ENCODE peak calls at places on chromosomes 7 and 10, in six cellular contexts. S, V, X, Y, E and H are unnamed samples.

GRCh38 chr10:80583681-80584080 is 46.0 kb downstream of the SH2D4B start:
- DNase-seq in S (no peak), V (no peak), X (no peak), Y (no peak), E (no peak), H (no peak)

GRCh38 chr7:5528071-5528814 is 104.6 kb upstream of the TNRC18 start:
- DNase-seq in S (no peak), V (peak; percentile 30), X (no peak), Y (peak; percentile 46), E (peak; percentile 45), H (no peak)

GRCh38 chr10:75176046-75176445 is 34.5 kb upstream of the VDAC2 start:
- DNase-seq in S (no peak), V (no peak), X (no peak), Y (no peak), E (no peak), H (no peak)

GRCh38 chr10:44830022-44830421 is 81.1 kb upstream of the TMEM72 start:
- DNase-seq in S (peak; percentile 18), V (no peak), X (no peak), Y (no peak), E (peak; percentile 45), H (no peak)

GRCh38 chr7:24049296-24049695 is 234.7 kb upstream of the NPY start:
- DNase-seq in S (no peak), V (no peak), X (no peak), Y (no peak), E (no peak), H (no peak)

GRCh38 chr10:115094605-115095004 is 1.4 kb downstream of the ATRNL1 start:
- DNase-seq in S (no peak), V (no peak), X (no peak), Y (no peak), E (no peak), H (no peak)

GRCh38 chr10:72126184-72126871 is 38.0 kb upstream of the SPOCK2 start:
- DNase-seq in S (no peak), V (no peak), X (peak; percentile 36), Y (no peak), E (peak; percentile 78), H (no peak)

GRCh38 chr7:47816647-47817046 is 131.6 kb downstream of the PKD1L1 start:
- DNase-seq in S (peak; percentile 31), V (peak; percentile 39), X (no peak), Y (no peak), E (peak; percentile 87), H (no peak)

GRCh38 chr10:90179696-90180407 is 478.5 kb downstream of the KIF20B start:
- DNase-seq in S (peak; percentile 51), V (no peak), X (no peak), Y (no peak), E (peak; percentile 99), H (peak; percentile 92)

GRCh38 chr7:21412291-21412896 is 15.5 kb upstream of the SP4 start:
- DNase-seq in S (no peak), V (no peak), X (peak; percentile 49), Y (no peak), E (no peak), H (no peak)

GRCh38 chr10:27620425-27621397 is 116.6 kb downstream of the RAB18 start:
- DNase-seq in S (peak; percentile 92), V (peak; percentile 65), X (no peak), Y (peak; percentile 18), E (peak; percentile 91), H (peak; percentile 84)

GRCh38 chr7:142376356-142376997 is 118.6 kb upstream of the PRSS58 start:
- DNase-seq in S (no peak), V (no peak), X (no peak), Y (no peak), E (no peak), H (no peak)

GRCh38 chr10:113139695-113140094 is 189.6 kb downstream of the TCF7L2 start:
- DNase-seq in S (no peak), V (no peak), X (no peak), Y (no peak), E (peak; percentile 37), H (no peak)

GRCh38 chr7:82057476-82057875 is 287.6 kb upstream of the HGF start:
- DNase-seq in S (no peak), V (no peak), X (no peak), Y (no peak), E (no peak), H (no peak)

GRCh38 chr7:109616551-109617069 is 1046.9 kb downstream of the DNAJB9 start:
- DNase-seq in S (no peak), V (no peak), X (no peak), Y (no peak), E (no peak), H (no peak)

GRCh38 chr7:48611993-48612392 is 312.4 kb upstream of the CDC14C start:
- DNase-seq in S (no peak), V (no peak), X (no peak), Y (no peak), E (no peak), H (no peak)

GRCh38 chr10:36504752-36505151 is 620.6 kb upstream of the ANKRD30A start:
- DNase-seq in S (no peak), V (no peak), X (no peak), Y (no peak), E (peak; percentile 24), H (no peak)

GRCh38 chr7:108613949-108614381 is 44.3 kb downstream of the DNAJB9 start:
- DNase-seq in S (no peak), V (no peak), X (no peak), Y (no peak), E (no peak), H (no peak)

GRCh38 chr10:69383485-69384089 is 33.1 kb downstream of the TACR2 start:
- DNase-seq in S (no peak), V (no peak), X (no peak), Y (peak; percentile 46), E (peak; percentile 88), H (no peak)

GRCh38 chr7:75957021-75957736 is 37.2 kb downstream of the TMEM120A start:
- DNase-seq in S (no peak), V (no peak), X (no peak), Y (no peak), E (no peak), H (no peak)

GRCh38 chr10:23198610-23198939 is 6.5 kb downstream of the PTF1A start:
- DNase-seq in S (no peak), V (no peak), X (peak; percentile 13), Y (no peak), E (no peak), H (no peak)

GRCh38 chr10:72330059-72330426 is 24.7 kb downstream of the DNAJB12 start:
- DNase-seq in S (no peak), V (no peak), X (no peak), Y (no peak), E (no peak), H (no peak)

GRCh38 chr7:132876576-132876975 is 205.3 kb downstream of the CHCHD3 start:
- DNase-seq in S (no peak), V (no peak), X (no peak), Y (no peak), E (no peak), H (no peak)

GRCh38 chr7:142348921-142349401 is 91.1 kb upstream of the PRSS58 start:
- DNase-seq in S (no peak), V (no peak), X (no peak), Y (no peak), E (no peak), H (no peak)

GRCh38 chr7:5636914-5637313 is 144.5 kb downstream of the RNF216 start:
- DNase-seq in S (peak; percentile 52), V (peak; percentile 75), X (no peak), Y (peak; percentile 60), E (peak; percentile 94), H (no peak)

GRCh38 chr7:101792051-101792651 is 25.3 kb upstream of the CUX1 start:
- DNase-seq in S (peak; percentile 52), V (peak; percentile 55), X (no peak), Y (peak; percentile 58), E (peak; percentile 52), H (no peak)

GRCh38 chr7:29230871-29231345 is 36.3 kb downstream of the CHN2 start:
- DNase-seq in S (no peak), V (no peak), X (no peak), Y (no peak), E (no peak), H (no peak)

GRCh38 chr10:99859585-99859984 is 77.1 kb downstream of the ABCC2 start:
- DNase-seq in S (no peak), V (no peak), X (no peak), Y (no peak), E (no peak), H (no peak)

GRCh38 chr7:49980414-49980813 is 112.6 kb downstream of the ZPBP start:
- DNase-seq in S (no peak), V (no peak), X (no peak), Y (no peak), E (no peak), H (no peak)

GRCh38 chr7:90459888-90460287 is 9.6 kb upstream of the PTTG1IP2 start:
- DNase-seq in S (no peak), V (no peak), X (no peak), Y (no peak), E (no peak), H (no peak)
- TF ChIP-seq CTCF in S (peak; percentile 10), V (no peak), X (no peak), Y (no peak), E (peak; percentile 21), H (no peak)

GRCh38 chr7:32206987-32207386 is 136.8 kb upstream of the PDE1C start:
- DNase-seq in S (no peak), V (no peak), X (no peak), Y (peak; percentile 19), E (peak; percentile 14), H (peak; percentile 58)
- TF ChIP-seq CTCF in S (peak; percentile 46), V (no peak), X (no peak), Y (peak; percentile 55), E (peak; percentile 31), H (no peak)

GRCh38 chr10:111323567-111323966 is 246.7 kb downstream of the ADRA2A start:
- DNase-seq in S (peak; percentile 5), V (no peak), X (no peak), Y (no peak), E (peak; percentile 1), H (no peak)
- TF ChIP-seq CTCF in S (no peak), V (no peak), X (no peak), Y (peak; percentile 25), E (no peak), H (no peak)

GRCh38 chr7:41599760-41600159 is 103.1 kb downstream of the INHBA start:
- DNase-seq in S (no peak), V (no peak), X (no peak), Y (no peak), E (no peak), H (no peak)
- TF ChIP-seq CTCF in S (no peak), V (no peak), X (no peak), Y (no peak), E (peak; percentile 24), H (no peak)

GRCh38 chr10:17412323-17412722 is 42.1 kb downstream of the ST8SIA6 start:
- DNase-seq in S (no peak), V (no peak), X (no peak), Y (no peak), E (no peak), H (no peak)
- TF ChIP-seq CTCF in S (no peak), V (no peak), X (no peak), Y (no peak), E (peak; percentile 8), H (no peak)